ENCODE peak calls at places on chromosomes 11 and 22, in ten cellular contexts. K is mammary epithelial cell, E is fibroblast of lung, G is GM06990, S is HFFc6, V is GM12865, A is tibial nerve, T is pancreas, L is coronary artery, J is neural progenitor cell. R is an unnamed sample.

GRCh38 chr11:128565881-128566280 is 21.5 kb downstream of the ETS1 start:
- DNase-seq in E (peak; percentile 55), J (no peak), S (no peak), G (no peak), T (no peak), K (no peak), V (no peak), A (no peak), L (no peak), R (no peak)

GRCh38 chr11:2652362-2652761 is 47.4 kb downstream of the KCNQ1OT1 start:
- DNase-seq in S (no peak), G (no peak), L (no peak), V (no peak), T (no peak), K (no peak), J (no peak), A (no peak), E (no peak), R (no peak)

GRCh38 chr22:35064664-35065063 is 1.3 kb upstream of the ISX start:
- DNase-seq in A (no peak), E (no peak), V (peak; percentile 88), T (no peak), L (no peak), G (peak; percentile 39), J (no peak), K (peak; percentile 75), S (no peak), R (peak; percentile 66)

GRCh38 chr11:32391965-32392553 is 43.3 kb downstream of the WT1 start:
- DNase-seq in S (peak; percentile 17), A (no peak), T (no peak), V (peak; percentile 24), K (no peak), J (no peak), E (peak; percentile 82), L (no peak), G (no peak), R (no peak)

GRCh38 chr11:36985562-36985961 is 387.5 kb upstream of the RAG2 start:
- DNase-seq in G (no peak), J (no peak), K (no peak), E (no peak), V (no peak), A (no peak), L (no peak), S (no peak), T (no peak), R (no peak)

GRCh38 chr11:8809185-8809584 is 101.8 kb upstream of the AKIP1 start:
- DNase-seq in G (no peak), J (no peak), K (peak; percentile 23), A (no peak), T (no peak), V (no peak), S (no peak), L (no peak), E (no peak), R (no peak)

GRCh38 chr11:17412488-17413180 is 24.2 kb upstream of the KCNJ11 start:
- DNase-seq in T (no peak), S (no peak), V (no peak), J (peak; percentile 89), A (no peak), L (no peak), E (no peak), G (no peak), K (no peak), R (no peak)

GRCh38 chr22:45478108-45478771 is 24.4 kb upstream of the FBLN1 start:
- DNase-seq in S (peak; percentile 97), K (no peak), V (no peak), A (peak; percentile 69), L (no peak), T (no peak), J (no peak), E (peak; percentile 97), G (no peak), R (no peak)

GRCh38 chr11:113305440-113306336 is 8.7 kb upstream of the TTC12 start:
- DNase-seq in V (peak; percentile 73), J (peak; percentile 86), T (peak; percentile 56), K (peak; percentile 61), G (peak; percentile 25), S (peak; percentile 59), E (peak; percentile 65), L (no peak), A (peak; percentile 73), R (peak; percentile 66)

GRCh38 chr11:131889146-131889577 is 518.7 kb downstream of the NTM start:
- DNase-seq in T (no peak), V (peak; percentile 56), G (peak; percentile 62), K (peak; percentile 64), S (peak; percentile 85), E (peak; percentile 79), J (peak; percentile 55), A (no peak), L (no peak), R (no peak)

DNA sequence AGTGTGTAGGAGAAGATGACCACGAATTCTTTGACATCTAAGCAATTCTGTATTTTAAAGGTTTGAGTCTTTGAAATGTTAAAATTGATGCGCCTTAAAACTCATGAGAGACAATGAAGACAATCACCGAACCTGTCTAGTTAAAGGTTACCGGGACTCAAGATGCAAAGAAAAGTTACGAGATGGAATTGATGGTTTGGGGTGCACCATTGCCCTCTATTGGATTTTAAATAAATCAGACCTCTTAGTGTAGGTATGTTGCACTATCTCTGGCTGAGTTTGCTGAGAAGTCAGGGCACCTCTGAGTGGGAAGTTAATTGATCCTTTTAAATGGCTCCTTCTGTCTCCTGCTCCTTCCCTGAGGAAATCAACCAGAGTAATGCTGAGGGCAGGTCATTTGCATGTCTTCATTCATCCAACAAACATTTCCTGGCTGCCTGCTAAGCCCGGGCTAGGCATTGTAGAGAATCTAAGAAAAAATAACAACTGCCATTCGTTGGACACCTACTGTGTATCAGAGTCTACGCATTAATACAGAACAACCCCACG is 19.4 kb upstream of the TMA7B start:
- DNase-seq in K (no peak), T (no peak), S (no peak), V (peak; percentile 38), G (no peak), E (peak; percentile 12), A (no peak), L (no peak), J (no peak), R (no peak)
- TF ChIP-seq CTCF in K (no peak), T (no peak), S (no peak), V (no peak), G (no peak), E (no peak), A (no peak), L (no peak), J (no peak), R (no peak)

GRCh38 chr11:110478410-110478809 is 48.7 kb downstream of the FDX1 start:
- DNase-seq in J (peak; percentile 78), T (no peak), K (no peak), S (no peak), V (no peak), L (no peak), A (no peak), G (no peak), E (no peak), R (no peak)
- TF ChIP-seq CTCF in J (peak; percentile 75), T (no peak), K (no peak), S (peak; percentile 43), V (peak; percentile 40), L (no peak), A (no peak), G (peak; percentile 41), E (peak; percentile 22), R (no peak)

DNA sequence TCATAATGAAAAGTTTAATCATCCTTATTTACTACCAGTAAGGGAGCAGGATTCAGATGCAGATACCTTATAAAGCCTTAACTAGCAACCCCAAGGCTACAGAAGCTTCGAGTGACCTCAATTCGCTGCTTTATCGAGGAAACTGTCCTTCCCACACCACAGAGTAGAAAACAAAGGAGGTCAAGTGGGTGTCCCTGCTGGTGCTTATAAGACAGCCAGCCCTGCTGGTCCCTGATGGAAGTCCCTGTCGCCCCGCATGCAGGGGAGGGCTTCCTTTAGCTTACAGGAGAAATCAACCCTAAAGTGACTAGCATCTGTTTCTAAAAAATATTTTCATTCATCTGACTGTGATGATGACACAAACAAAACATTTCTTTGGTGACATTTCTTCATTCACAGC is 7.3 kb downstream of the MN1 start:
- DNase-seq in A (no peak), J (peak; percentile 46), G (no peak), S (no peak), K (no peak), T (no peak), V (no peak), L (no peak), E (no peak), R (no peak)
- TF ChIP-seq CTCF in A (no peak), J (peak; percentile 13), G (no peak), S (no peak), K (no peak), T (no peak), V (no peak), L (no peak), E (no peak), R (no peak)

GRCh38 chr11:61556621-61557020 is 24.3 kb downstream of the SYT7 start:
- DNase-seq in K (no peak), V (no peak), T (no peak), J (no peak), L (no peak), E (no peak), G (no peak), A (no peak), S (no peak), R (no peak)

GRCh38 chr11:61553373-61554171 is 27.3 kb downstream of the SYT7 start:
- DNase-seq in E (peak; percentile 31), T (no peak), S (no peak), K (no peak), A (no peak), J (no peak), V (no peak), L (no peak), G (no peak), R (no peak)

GRCh38 chr11:61554172-61554988 is 26.5 kb downstream of the SYT7 start:
- DNase-seq in J (no peak), L (no peak), T (no peak), K (no peak), E (no peak), S (no peak), V (no peak), A (no peak), G (no peak), R (no peak)

GRCh38 chr11:61555978-61556377 is 24.9 kb downstream of the SYT7 start:
- DNase-seq in V (no peak), L (no peak), S (no peak), A (no peak), E (no peak), J (no peak), G (no peak), T (no peak), K (peak; percentile 27), R (no peak)

DNA sequence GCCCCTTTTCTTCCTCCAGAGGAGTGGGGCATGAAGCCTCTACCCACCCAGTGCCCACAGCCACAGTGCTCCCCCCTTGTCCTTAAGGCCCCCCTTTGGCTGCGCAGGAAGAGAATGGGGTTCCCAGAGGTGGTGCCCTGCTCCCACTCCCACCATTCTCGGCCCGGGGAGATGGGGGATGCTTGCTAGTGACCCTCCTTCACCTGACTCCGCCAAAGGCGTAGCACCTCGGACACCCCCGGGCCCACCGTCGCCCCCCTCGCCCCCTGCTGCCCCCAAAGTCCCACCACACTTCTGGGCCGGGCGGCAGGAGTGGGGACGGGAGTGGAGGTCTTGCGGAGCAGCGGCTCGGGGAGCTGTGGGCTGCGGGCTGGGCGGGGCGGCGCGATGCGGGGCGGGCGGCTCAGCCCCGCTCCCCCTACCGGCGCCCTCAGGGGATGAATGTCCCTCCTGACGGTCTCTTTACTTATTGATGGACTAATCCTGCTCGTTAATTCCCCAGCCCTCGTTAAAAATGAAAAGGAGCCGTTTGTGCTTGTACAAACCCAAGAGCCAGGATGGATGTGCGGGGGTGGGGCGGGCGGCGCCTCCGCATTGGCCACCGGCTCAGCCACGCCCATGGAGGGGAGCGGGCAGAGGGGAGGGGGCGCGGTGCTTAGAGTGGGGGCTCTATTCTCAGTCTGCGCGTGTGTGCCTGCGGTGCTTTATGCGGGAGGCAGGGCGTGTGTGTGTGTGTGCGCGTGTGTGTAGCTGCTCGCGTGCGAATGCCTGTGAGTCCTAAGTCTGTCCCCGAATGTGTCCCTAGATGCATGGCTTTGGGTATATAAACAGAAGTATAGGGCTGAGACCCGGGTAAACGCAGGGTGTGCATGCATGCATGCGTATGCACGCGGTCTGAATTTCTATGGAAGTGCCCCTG is 25.6 kb downstream of the SYT7 start:
- DNase-seq in S (no peak), K (no peak), E (no peak), V (no peak), T (no peak), G (no peak), L (no peak), J (peak; percentile 88), A (no peak), R (no peak)
- TF ChIP-seq CTCF in S (peak; percentile 47), K (no peak), E (peak; percentile 23), V (no peak), T (no peak), G (no peak), L (no peak), J (peak; percentile 65), A (no peak), R (no peak)